ENCODE peak calls at places on chromosomes 6 and 20, in ten cellular contexts. Q is A172; N is putamen; I is foreskin keratinocyte; A is effector memory CD4-positive, alpha-beta T cell; M is A673; U is NCI-H1092; T is neural progenitor cell; Y is HT-29; L is prostate gland. F is an unnamed sample.

GRCh38 chr6:3247255-3248146 is 11.2 kb upstream of the PSMG4 start:
- DNase-seq in A (no peak), L (peak), Q (peak), I (peak), U (peak), M (no peak), T (peak), Y (peak), N (peak), F (peak)

GRCh38 chr20:64053841-64054661 is 4.6 kb upstream of the SOX18 start:
- DNase-seq in A (no peak), M (no peak), Y (peak), N (no peak), Q (peak), I (no peak), L (no peak), T (peak), U (no peak), F (no peak)

GRCh38 chr20:49675368-49676151 is 38.1 kb downstream of the B4GALT5 start:
- DNase-seq in A (no peak), T (no peak), N (no peak), U (no peak), L (no peak), I (no peak), M (no peak), Y (peak), Q (peak), F (no peak)

GRCh38 chr6:168546730-168547129 is 105.7 kb downstream of the SMOC2 start:
- DNase-seq in T (no peak), A (no peak), I (no peak), L (no peak), Y (no peak), N (no peak), U (no peak), Q (no peak), M (no peak), F (no peak)

GRCh38 chr6:44235891-44236516 is 10.9 kb upstream of the HSP90AB1 start:
- DNase-seq in N (no peak), A (no peak), L (no peak), Q (no peak), I (no peak), M (no peak), Y (no peak), U (no peak), T (no peak), F (no peak)

GRCh38 chr20:59120491-59120890 is 43.1 kb upstream of the ZNF831 start:
- DNase-seq in M (no peak), T (no peak), Q (no peak), I (no peak), N (no peak), U (no peak), L (no peak), Y (no peak), A (peak), F (no peak)

GRCh38 chr20:56924976-56925695 is 296.0 kb downstream of the TFAP2C start:
- DNase-seq in Q (no peak), M (peak), A (no peak), T (peak), N (peak), U (no peak), Y (no peak), I (no peak), L (no peak), F (no peak)

GRCh38 chr20:58436868-58437645 is 48.0 kb downstream of the VAPB start:
- DNase-seq in I (no peak), U (no peak), L (no peak), T (no peak), N (no peak), Q (no peak), M (no peak), A (no peak), Y (peak), F (no peak)

GRCh38 chr6:4776493-4776966 is 326 bp downstream of the CDYL start:
- DNase-seq in L (no peak), Q (no peak), A (peak), U (no peak), T (peak), N (peak), I (no peak), Y (peak), M (peak), F (peak)

GRCh38 chr20:63933646-63934045 is 22.6 kb downstream of the UCKL1 start:
- DNase-seq in Q (no peak), M (no peak), L (no peak), N (no peak), A (no peak), Y (no peak), T (no peak), U (no peak), I (no peak), F (no peak)

GRCh38 chr20:13202553-13202952 is 18.5 kb upstream of the ISM1 start:
- DNase-seq in L (no peak), T (no peak), U (no peak), N (no peak), I (no peak), Q (no peak), A (no peak), M (no peak), Y (no peak), F (no peak)

GRCh38 chr6:170227521-170227983 is 63.3 kb downstream of the DLL1 start:
- DNase-seq in N (no peak), I (no peak), L (no peak), M (no peak), U (no peak), A (no peak), Y (no peak), Q (peak), T (no peak), F (no peak)

GRCh38 chr20:11769825-11770224 is 147.9 kb upstream of the BTBD3 start:
- DNase-seq in N (no peak), U (no peak), Y (no peak), I (peak), Q (no peak), M (no peak), A (no peak), L (no peak), T (no peak), F (no peak)

GRCh38 chr6:110270166-110270565 is 88.0 kb downstream of the METTL24 start:
- DNase-seq in N (no peak), U (no peak), T (peak), Y (no peak), Q (peak), L (no peak), M (no peak), I (no peak), A (no peak), F (no peak)

GRCh38 chr6:5412663-5413062 is 151.3 kb downstream of the FARS2 start:
- DNase-seq in Q (no peak), I (no peak), T (no peak), L (no peak), Y (no peak), M (no peak), N (no peak), A (no peak), U (no peak), F (no peak)

GRCh38 chr6:4848382-4849068 is 72.3 kb downstream of the CDYL start:
- DNase-seq in N (no peak), Y (peak), U (no peak), I (no peak), M (no peak), L (no peak), Q (peak), A (no peak), T (peak), F (no peak)

GRCh38 chr20:50216543-50217206 is 26.0 kb downstream of the CEBPB start:
- DNase-seq in I (no peak), L (no peak), A (no peak), Y (no peak), M (no peak), Q (no peak), T (peak), N (no peak), U (no peak), F (no peak)

GRCh38 chr6:169810066-169810989 is 58.9 kb downstream of the ERMARD start:
- DNase-seq in I (no peak), Q (no peak), T (peak), M (no peak), A (no peak), L (no peak), Y (peak), N (no peak), U (no peak), F (peak)

GRCh38 chr20:10639762-10640556 is 33.8 kb downstream of the JAG1 start:
- DNase-seq in U (no peak), L (no peak), Q (no peak), Y (no peak), T (peak), M (peak), I (no peak), A (no peak), N (no peak), F (no peak)

GRCh38 chr20:1382670-1383069 is 10.2 kb downstream of the FKBP1A start:
- DNase-seq in U (no peak), L (no peak), Y (no peak), A (no peak), T (no peak), I (no peak), M (no peak), Q (no peak), N (no peak), F (no peak)

GRCh38 chr6:107435798-107436197 is 23.6 kb downstream of the PDSS2 start:
- DNase-seq in T (no peak), Q (no peak), N (no peak), I (no peak), M (no peak), L (no peak), A (no peak), Y (no peak), U (no peak), F (no peak)

GRCh38 chr20:57999465-58000111 is 228.9 kb downstream of the ANKRD60 start:
- DNase-seq in A (no peak), T (peak), N (peak), U (no peak), Q (no peak), M (no peak), I (no peak), Y (peak), L (peak), F (peak)

GRCh38 chr20:36957875-36958667 is 6.6 kb upstream of the SAMHD1 start:
- DNase-seq in L (no peak), I (no peak), U (no peak), T (no peak), Q (no peak), M (no peak), N (peak), Y (no peak), A (no peak), F (no peak)

GRCh38 chr6:137157601-137158000 is 15.8 kb downstream of the IL22RA2 start:
- DNase-seq in U (no peak), T (no peak), I (peak), M (peak), A (no peak), Y (peak), L (peak), N (no peak), Q (no peak), F (peak)

GRCh38 chr6:20279608-20280287 is 67.5 kb upstream of the MBOAT1 start:
- DNase-seq in Q (no peak), A (no peak), I (no peak), U (no peak), N (no peak), Y (no peak), M (peak), L (no peak), T (no peak), F (no peak)

GRCh38 chr20:2006452-2007381 is 12.9 kb upstream of the PDYN start:
- DNase-seq in U (peak), I (peak), L (no peak), Q (peak), T (peak), M (peak), A (no peak), N (no peak), Y (peak), F (no peak)

GRCh38 chr6:118387921-118388701 is 160.0 kb upstream of the PLN start:
- DNase-seq in L (no peak), A (no peak), Q (peak), N (no peak), Y (no peak), U (no peak), I (peak), M (peak), T (no peak), F (no peak)

GRCh38 chr6:6331393-6331792 is 10.9 kb upstream of the F13A1 start:
- DNase-seq in I (no peak), Y (no peak), A (no peak), U (no peak), N (no peak), L (no peak), Q (no peak), T (no peak), M (no peak), F (no peak)

GRCh38 chr20:20755674-20756319 is 43.4 kb upstream of the RALGAPA2 start:
- DNase-seq in M (no peak), L (no peak), U (no peak), A (no peak), I (no peak), Y (no peak), N (no peak), T (no peak), Q (no peak), F (no peak)

F was measured in lower leg skin.